ENCODE peak calls at places on chromosomes 5 and 9, in four cellular contexts. M, H, N and O are unnamed samples.

GRCh38 chr5:165714594-165714993 is 2209.2 kb downstream of the MAT2B start:
- DNase-seq in N (no peak), M (no peak), H (no peak), O (no peak)

GRCh38 chr5:135326296-135327240 is 72.5 kb downstream of the MACROH2A1 start:
- DNase-seq in H (no peak), N (no peak), M (no peak), O (no peak)

GRCh38 chr5:10540036-10540544 is 23.8 kb upstream of the ANKRD33B start:
- DNase-seq in H (no peak), N (no peak), M (no peak), O (no peak)

GRCh38 chr5:2200261-2200965 is 317.7 kb upstream of the IRX4 start:
- DNase-seq in N (no peak), M (no peak), H (no peak), O (no peak)

GRCh38 chr5:134493461-134494055 is 31.9 kb upstream of the JADE2 start:
- DNase-seq in H (no peak), M (peak; percentile 52), N (no peak), O (no peak)

GRCh38 chr5:73938280-73938937 is 312.4 kb downstream of the ARHGEF28 start:
- DNase-seq in M (no peak), N (no peak), H (peak; percentile 66), O (peak; percentile 55)

GRCh38 chr9:6644346-6645152 is 980 bp downstream of the GLDC start:
- DNase-seq in N (no peak), M (no peak), H (no peak), O (peak; percentile 12)

GRCh38 chr9:134895849-134896833 is 15.5 kb downstream of the FCN2 start:
- DNase-seq in M (peak; percentile 85), H (peak; percentile 76), N (no peak), O (peak; percentile 90)

GRCh38 chr5:146082798-146083197 is 22.6 kb downstream of the PLAC8L1 start:
- DNase-seq in H (no peak), N (no peak), M (no peak), O (no peak)

GRCh38 chr5:146079695-146080361 is 25.5 kb downstream of the PLAC8L1 start:
- DNase-seq in N (no peak), H (no peak), M (peak; percentile 66), O (no peak)

GRCh38 chr5:146088098-146088497 is 17.3 kb downstream of the PLAC8L1 start:
- DNase-seq in N (no peak), M (no peak), H (no peak), O (no peak)

GRCh38 chr5:146081685-146082084 is 23.7 kb downstream of the PLAC8L1 start:
- DNase-seq in N (no peak), H (no peak), M (no peak), O (no peak)

DNA sequence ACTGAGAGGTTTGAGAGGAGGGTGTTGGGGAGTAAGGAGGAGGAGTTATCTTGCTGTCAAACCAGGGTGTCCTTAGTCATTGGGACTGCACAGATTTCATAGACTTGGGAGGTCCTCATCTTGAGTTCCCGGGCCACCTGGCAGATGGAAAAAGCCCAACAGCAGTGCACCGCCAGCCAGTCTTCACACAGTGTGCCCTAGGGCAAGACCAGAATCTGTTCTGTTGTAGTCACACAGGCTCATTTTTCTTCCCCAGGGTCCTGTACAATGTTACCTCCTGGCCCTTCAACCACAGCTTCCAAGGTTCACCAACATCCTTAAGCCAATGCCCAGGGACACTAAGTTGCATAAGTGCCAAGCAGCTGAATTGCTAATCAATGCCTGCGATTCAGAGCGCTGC is 21.0 kb downstream of the PLAC8L1 start:
- DNase-seq in N (no peak), H (no peak), M (no peak), O (no peak)
- TF ChIP-seq CTCF in N (no peak), H (no peak), M (no peak), O (no peak)

DNA sequence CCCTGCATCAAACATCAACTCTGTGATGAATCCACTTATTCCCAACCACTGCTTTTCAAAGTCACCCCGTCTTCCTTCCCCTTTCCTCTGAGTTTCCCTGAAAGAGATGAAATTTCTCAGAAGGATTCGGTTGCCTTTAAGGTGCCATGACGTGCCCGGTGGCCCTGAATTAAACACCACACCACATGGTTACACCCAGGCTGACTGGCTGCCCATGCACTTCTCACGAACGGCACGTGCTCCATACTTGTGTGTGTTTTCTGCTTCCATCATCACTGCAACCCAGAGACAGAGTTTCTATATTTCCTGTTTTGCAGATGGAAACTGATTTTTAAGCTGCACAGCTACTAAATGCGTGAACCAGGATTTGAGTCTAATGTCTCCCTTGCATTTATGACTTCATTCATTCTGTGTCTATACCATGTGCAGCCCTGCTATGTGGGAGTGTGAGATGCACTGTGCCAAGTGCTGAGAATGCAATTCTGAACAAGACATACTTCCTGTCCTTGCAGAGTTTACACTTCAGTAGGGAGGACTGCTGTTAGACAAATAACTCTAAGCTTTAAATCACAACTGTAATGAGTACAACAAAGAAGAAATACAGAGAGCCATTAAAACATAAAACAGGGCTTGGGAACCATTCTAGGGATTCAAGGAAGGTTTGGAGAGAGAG is 162.9 kb downstream of the NXNL2 start:
- DNase-seq in M (peak; percentile 5), H (no peak), N (no peak), O (no peak)
- TF ChIP-seq MYC in M (no peak), H (no peak), N (no peak), O (no peak)

DNA sequence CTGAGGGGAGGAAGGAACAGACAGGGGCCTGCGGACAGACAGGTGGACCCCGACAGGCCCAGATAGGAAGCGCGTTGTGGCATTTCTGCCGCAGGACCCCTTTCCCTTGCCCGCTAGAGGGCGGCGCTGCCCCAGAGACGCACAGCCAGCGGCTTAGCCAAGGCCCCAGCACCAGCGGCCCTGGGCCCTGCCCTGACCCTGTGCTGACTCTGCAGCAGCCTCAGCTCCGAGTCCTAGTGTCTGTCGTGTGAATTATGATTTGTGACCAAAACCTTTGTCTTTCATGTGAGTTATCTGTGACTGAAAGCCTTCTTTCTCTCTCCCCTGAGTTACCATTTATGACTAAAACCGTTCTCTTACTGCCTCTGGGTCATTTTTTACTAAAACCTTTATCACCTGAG is 30.8 kb downstream of the TRIP13 start:
- DNase-seq in N (peak; percentile 88), H (peak; percentile 80), M (peak; percentile 87), O (peak; percentile 60)
- TF ChIP-seq CTCF in N (peak; percentile 96), H (peak; percentile 93), M (peak; percentile 92), O (peak; percentile 95)

GRCh38 chr5:131634666-131634995 is 398 bp downstream of the RAPGEF6 start:
- DNase-seq in N (peak; percentile 47), M (peak; percentile 84), H (peak; percentile 77), O (no peak)
- TF ChIP-seq MYC in N (no peak), M (no peak), H (no peak), O (no peak)

GRCh38 chr5:76960004-76960625 is 7.3 kb downstream of the CRHBP start:
- DNase-seq in M (peak; percentile 38), H (no peak), N (no peak), O (no peak)
- TF ChIP-seq CTCF in M (no peak), H (no peak), N (no peak), O (no peak)

DNA sequence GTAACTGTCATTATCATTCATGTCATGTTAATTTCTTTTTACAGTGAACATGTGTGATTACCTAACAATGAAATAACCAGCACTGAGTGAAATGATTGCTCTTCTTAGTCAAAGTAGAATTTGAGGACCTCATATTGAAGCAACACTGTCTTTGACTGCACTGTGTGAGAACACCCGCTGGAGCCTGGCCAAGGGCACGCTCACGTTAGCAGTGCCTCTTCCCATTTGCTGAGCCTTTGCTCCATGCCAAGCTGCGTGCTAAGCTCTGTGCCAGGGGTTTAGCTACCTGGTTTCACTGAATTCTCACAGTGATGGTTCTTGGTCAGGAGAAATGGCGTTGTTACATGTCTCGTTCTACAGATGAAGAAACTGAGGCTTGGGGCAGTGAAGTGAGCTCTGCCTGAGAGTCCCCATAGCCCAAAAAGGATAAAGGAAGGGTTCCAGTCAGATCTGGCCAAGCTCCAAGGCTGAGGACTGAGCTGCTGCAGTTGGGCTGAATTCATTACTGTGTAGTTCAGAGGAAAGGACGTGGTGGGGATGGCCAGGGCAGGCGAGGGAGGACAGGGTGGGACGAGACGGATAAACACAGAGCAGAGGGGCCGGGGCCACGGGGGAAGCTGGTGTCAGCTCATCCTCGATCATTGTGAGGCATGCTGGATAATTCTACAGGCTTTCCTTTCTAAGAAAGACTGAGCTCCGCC is 16.6 kb downstream of the HMCN2 start:
- DNase-seq in N (no peak), H (no peak), M (no peak), O (peak; percentile 6)
- TF ChIP-seq MYC in N (no peak), H (no peak), M (no peak), O (no peak)